ENCODE peak calls at places on chromosomes 13 and 19, in six cellular contexts. J is AG04450; L is stimulated activated CD4-positive, alpha-beta T cell treated with anti-CD3 and anti-CD28 coated beads, Interleukin-1b, Interleukin-23, amount 100 ng/mL, for 4 hours; U is uterus; Q is choroid plexus epithelial cell; Z is fibroblast of pulmonary artery. S is an unnamed sample.

GRCh38 chr13:68523838-68524424 is 1293.8 kb upstream of the PCDH9 start:
- DNase-seq in J (no peak), L (no peak), U (no peak), Q (no peak), Z (no peak), S (no peak)

GRCh38 chr13:26024558-26024957 is 27.3 kb downstream of the SHISA2 start:
- DNase-seq in J (no peak), L (no peak), U (no peak), Q (peak), Z (peak), S (no peak)

GRCh38 chr19:45455707-45456499 is 11.9 kb upstream of the FOSB start:
- DNase-seq in J (peak), L (peak), U (peak), Q (peak), Z (peak), S (peak)

GRCh38 chr13:25034173-25034572 is 61.8 kb upstream of the PABPC3 start:
- DNase-seq in J (no peak), L (no peak), U (no peak), Q (no peak), Z (no peak), S (no peak)

GRCh38 chr13:35888327-35888940 is 242.7 kb downstream of the DCLK1 start:
- DNase-seq in J (no peak), L (no peak), U (peak), Q (peak), Z (peak), S (peak)

GRCh38 chr19:38544569-38545315 is 73.0 kb downstream of the MAP4K1 start:
- DNase-seq in J (peak), L (no peak), U (no peak), Q (peak), Z (peak), S (peak)

GRCh38 chr13:113862191-113862765 is 1.6 kb downstream of the GAS6 start:
- DNase-seq in J (no peak), L (no peak), U (no peak), Q (no peak), Z (no peak), S (no peak)

GRCh38 chr13:101634142-101634541 is 181.7 kb downstream of the ITGBL1 start:
- DNase-seq in J (no peak), L (no peak), U (no peak), Q (no peak), Z (no peak), S (no peak)

GRCh38 chr19:38183227-38183914 is 40.7 kb downstream of the DPF1 start:
- DNase-seq in J (no peak), L (no peak), U (peak), Q (peak), Z (peak), S (no peak)

GRCh38 chr19:52896431-52897148 is 845 bp downstream of the ZNF320 start:
- DNase-seq in J (no peak), L (no peak), U (peak), Q (peak), Z (peak), S (no peak)

GRCh38 chr13:76425930-76426329 is 460.3 kb downstream of the KCTD12 start:
- DNase-seq in J (peak), L (no peak), U (no peak), Q (peak), Z (peak), S (peak)

GRCh38 chr13:30616927-30617314 is 799 bp upstream of the USPL1 start:
- DNase-seq in J (peak), L (no peak), U (peak), Q (peak), Z (peak), S (peak)

GRCh38 chr13:24713022-24713421 is 32.8 kb downstream of the ATP12A start:
- DNase-seq in J (no peak), L (no peak), U (no peak), Q (no peak), Z (no peak), S (no peak)

GRCh38 chr19:6378036-6378435 is 2.3 kb upstream of the PSPN start:
- DNase-seq in J (peak), L (no peak), U (peak), Q (peak), Z (peak), S (peak)

GRCh38 chr13:103953859-103954258 is 887.6 kb upstream of the SLC10A2 start:
- DNase-seq in J (no peak), L (no peak), U (no peak), Q (no peak), Z (no peak), S (no peak)

GRCh38 chr13:74774252-74774651 is 640.0 kb upstream of the KLF12 start:
- DNase-seq in J (no peak), L (no peak), U (no peak), Q (peak), Z (peak), S (no peak)

GRCh38 chr19:33310606-33311325 is 8.4 kb upstream of the CEBPA start:
- DNase-seq in J (no peak), L (no peak), U (no peak), Q (no peak), Z (no peak), S (no peak)

GRCh38 chr13:98999635-98999952 is 21.7 kb upstream of the DOCK9 start:
- DNase-seq in J (no peak), L (no peak), U (no peak), Q (peak), Z (peak), S (no peak)

GRCh38 chr19:33207903-33208302 is 13.8 kb downstream of the LRP3 start:
- DNase-seq in J (no peak), L (no peak), U (no peak), Q (no peak), Z (no peak), S (no peak)

GRCh38 chr13:98507060-98507797 is 69.7 kb downstream of the STK24 start:
- DNase-seq in J (no peak), L (no peak), U (peak), Q (peak), Z (peak), S (peak)

GRCh38 chr19:14146789-14147216 is 10.4 kb upstream of the ASF1B start:
- DNase-seq in J (peak), L (no peak), U (peak), Q (peak), Z (peak), S (no peak)

GRCh38 chr13:32624441-32624840 is 38.2 kb downstream of the PDS5B start:
- DNase-seq in J (no peak), L (no peak), U (no peak), Q (peak), Z (peak), S (no peak)

GRCh38 chr13:105048685-105049084 is 1486.8 kb downstream of the EFNB2 start:
- DNase-seq in J (no peak), L (no peak), U (no peak), Q (no peak), Z (no peak), S (no peak)

GRCh38 chr13:113119822-113120189 is 2.8 kb upstream of the F10 start:
- DNase-seq in J (no peak), L (no peak), U (no peak), Q (no peak), Z (no peak), S (no peak)

GRCh38 chr13:21742041-21742440 is 71.2 kb downstream of the FGF9 start:
- DNase-seq in J (no peak), L (no peak), U (no peak), Q (no peak), Z (no peak), S (no peak)

GRCh38 chr19:7250951-7251350 is 43.3 kb downstream of the INSR start:
- DNase-seq in J (no peak), L (no peak), U (peak), Q (no peak), Z (no peak), S (no peak)

GRCh38 chr13:33262554-33262953 is 23.0 kb downstream of the STARD13 start:
- DNase-seq in J (no peak), L (no peak), U (no peak), Q (no peak), Z (no peak), S (no peak)

GRCh38 chr19:51158474-51159129 is 16.5 kb downstream of the SIGLEC7 start:
- DNase-seq in J (no peak), L (peak), U (no peak), Q (peak), Z (peak), S (no peak)

GRCh38 chr19:40807147-40808020 is 8.4 kb downstream of the EGLN2 start:
- DNase-seq in J (no peak), L (no peak), U (peak), Q (peak), Z (no peak), S (no peak)

GRCh38 chr13:31045621-31046081 is 113.2 kb downstream of the TEX26 start:
- DNase-seq in J (peak), L (peak), U (peak), Q (peak), Z (peak), S (peak)

GRCh38 chr13:99028890-99029289 is 51.0 kb upstream of the DOCK9 start:
- DNase-seq in J (no peak), L (no peak), U (no peak), Q (peak), Z (no peak), S (no peak)

GRCh38 chr19:55216461-55217198 is 7.3 kb upstream of the PTPRH start:
- DNase-seq in J (peak), L (peak), U (peak), Q (peak), Z (peak), S (peak)

GRCh38 chr19:29845576-29846176 is 33.9 kb downstream of the CCNE1 start:
- DNase-seq in J (no peak), L (peak), U (peak), Q (peak), Z (peak), S (no peak)

GRCh38 chr13:42946927-42947326 is 45.1 kb downstream of the EPSTI1 start:
- DNase-seq in J (no peak), L (no peak), U (no peak), Q (peak), Z (peak), S (peak)

GRCh38 chr19:12111176-12111575 is 29.0 kb downstream of the ZNF20 start:
- DNase-seq in J (no peak), L (no peak), U (no peak), Q (no peak), Z (no peak), S (no peak)